ENCODE peak calls at places on chromosomes 7 and 10, in nine cellular contexts. V is chondrocyte, Y is iPS-NIHi11, M is SJSA1, P is hippocampal formation, Z is NCI-H1105, E is upper lobe of right lung, K is RKO, U is iris pigment epithelial cell. Q is an unnamed sample.

GRCh38 chr10:11345224-11346054 is 266.0 kb downstream of the USP6NL start:
- DNase-seq in V (no peak), Y (peak; percentile 49), M (no peak), P (no peak), Z (peak; percentile 12), E (peak; percentile 68), K (peak; percentile 40), U (peak; percentile 3), Q (peak; percentile 35)

GRCh38 chr10:5691786-5692185 is 7.1 kb downstream of the TASOR2 start:
- DNase-seq in V (no peak), Y (no peak), M (no peak), P (no peak), Z (no peak), E (no peak), K (no peak), U (no peak), Q (no peak)

GRCh38 chr7:153188630-153189029 is 429.1 kb downstream of the ACTR3B start:
- DNase-seq in V (no peak), Y (no peak), M (no peak), P (no peak), Z (no peak), E (no peak), K (peak; percentile 16), U (no peak), Q (no peak)

GRCh38 chr10:119282446-119282845 is 75.1 kb downstream of the GRK5 start:
- DNase-seq in V (peak; percentile 78), Y (no peak), M (no peak), P (no peak), Z (no peak), E (no peak), K (no peak), U (no peak), Q (no peak)

GRCh38 chr7:149558149-149558861 is 60.7 kb upstream of the ZNF746 start:
- DNase-seq in V (no peak), Y (no peak), M (no peak), P (no peak), Z (no peak), E (no peak), K (peak; percentile 94), U (no peak), Q (no peak)

GRCh38 chr10:124219655-124220054 is 126.3 kb upstream of the CHST15 start:
- DNase-seq in V (no peak), Y (no peak), M (no peak), P (no peak), Z (no peak), E (no peak), K (no peak), U (no peak), Q (no peak)

GRCh38 chr7:23277359-23277989 is 21.7 kb upstream of the MALSU1 start:
- DNase-seq in V (no peak), Y (peak; percentile 60), M (peak; percentile 56), P (no peak), Z (peak; percentile 38), E (no peak), K (peak; percentile 81), U (peak; percentile 68), Q (peak; percentile 72)

GRCh38 chr7:91299952-91300775 is 35.9 kb downstream of the FZD1 start:
- DNase-seq in V (no peak), Y (no peak), M (no peak), P (no peak), Z (no peak), E (no peak), K (no peak), U (no peak), Q (no peak)

GRCh38 chr7:127485482-127485881 is 93.0 kb upstream of the ZNF800 start:
- DNase-seq in V (no peak), Y (no peak), M (no peak), P (no peak), Z (no peak), E (no peak), K (no peak), U (no peak), Q (no peak)

GRCh38 chr7:75915416-75916156 is 631 bp downstream of the POR start:
- DNase-seq in V (no peak), Y (no peak), M (peak; percentile 45), P (no peak), Z (no peak), E (no peak), K (peak; percentile 45), U (peak; percentile 49), Q (no peak)

GRCh38 chr7:85423209-85423895 is 236.5 kb upstream of the SEMA3D start:
- DNase-seq in V (peak; percentile 70), Y (no peak), M (no peak), P (no peak), Z (no peak), E (no peak), K (no peak), U (no peak), Q (no peak)

Q was measured in SW480.